ENCODE peak calls at places on chromosomes 13 and 19, in eight cellular contexts. K is retinal pigment epithelial cell, N is PC-3, M is heart right ventricle, V is Peyer's patch, T is uterus, B is fibroblast of the aortic adventitia, F is cardiac fibroblast. C is an unnamed sample.

GRCh38 chr19:49849433-49850220 is 1.3 kb upstream of the PTOV1 start:
- DNase-seq in N (no peak), T (no peak), B (no peak), F (no peak), M (no peak), K (no peak), V (no peak), C (no peak)

GRCh38 chr13:83563499-83563898 is 318.8 kb downstream of the SLITRK1 start:
- DNase-seq in M (no peak), T (no peak), F (no peak), B (no peak), V (no peak), K (no peak), N (no peak), C (no peak)

GRCh38 chr19:2478324-2478755 is 2.4 kb downstream of the GADD45B start:
- DNase-seq in K (no peak), V (peak), F (peak), N (peak), M (peak), T (peak), B (peak), C (peak)

GRCh38 chr13:46354143-46355087 is 32.6 kb downstream of the RUBCNL start:
- DNase-seq in T (no peak), M (no peak), V (no peak), F (peak), B (peak), K (peak), N (peak), C (no peak)

GRCh38 chr13:42114912-42115311 is 66.5 kb downstream of the DGKH start:
- DNase-seq in N (peak), B (no peak), V (no peak), F (no peak), T (no peak), M (no peak), K (no peak), C (no peak)

GRCh38 chr19:1526066-1526778 is 2.3 kb downstream of the PLK5 start:
- DNase-seq in T (no peak), K (no peak), F (no peak), M (no peak), B (no peak), N (no peak), V (no peak), C (no peak)

GRCh38 chr13:40102854-40103253 is 447.4 kb downstream of the COG6 start:
- DNase-seq in N (peak), T (peak), K (peak), F (peak), B (peak), M (no peak), V (no peak), C (no peak)

GRCh38 chr19:51799998-51800848 is 5.3 kb downstream of the FPR3 start:
- DNase-seq in T (peak), K (no peak), N (no peak), V (no peak), F (peak), M (peak), B (peak), C (peak)

GRCh38 chr13:47831265-47831664 is 169.8 kb downstream of the SUCLA2 start:
- DNase-seq in V (no peak), B (peak), M (no peak), N (no peak), F (peak), K (no peak), T (no peak), C (no peak)

GRCh38 chr13:94232956-94233355 is 246.5 kb downstream of the DCT start:
- DNase-seq in M (no peak), B (peak), T (no peak), V (no peak), K (no peak), F (peak), N (no peak), C (no peak)

GRCh38 chr19:55080915-55081772 is 5.5 kb downstream of the EPS8L1 start:
- DNase-seq in V (peak), F (peak), M (peak), K (no peak), B (peak), N (no peak), T (peak), C (no peak)

GRCh38 chr13:65378943-65379519 is 1851.1 kb downstream of the PCDH9 start:
- DNase-seq in M (no peak), T (no peak), B (peak), F (peak), N (peak), V (no peak), K (peak), C (no peak)

GRCh38 chr13:59047546-59047945 is 1116.2 kb downstream of the DIAPH3 start:
- DNase-seq in V (no peak), B (no peak), F (no peak), N (no peak), K (no peak), T (no peak), M (no peak), C (no peak)

GRCh38 chr13:99702687-99703319 is 201.5 kb downstream of the TM9SF2 start:
- DNase-seq in V (no peak), F (no peak), M (no peak), K (no peak), B (no peak), T (no peak), N (no peak), C (no peak)

GRCh38 chr19:40549007-40549708 is 27.5 kb upstream of the SHKBP1 start:
- DNase-seq in F (peak), K (peak), M (peak), B (peak), N (peak), V (peak), T (peak), C (no peak)

GRCh38 chr13:33213797-33214196 is 71.8 kb downstream of the STARD13 start:
- DNase-seq in N (no peak), B (no peak), F (peak), V (no peak), M (no peak), T (no peak), K (no peak), C (no peak)

GRCh38 chr13:28475916-28476725 is 18.8 kb downstream of the FLT1 start:
- DNase-seq in T (no peak), V (no peak), M (no peak), B (peak), F (peak), K (peak), N (peak), C (no peak)

GRCh38 chr19:32351807-32352630 is 6.6 kb downstream of the ZNF507 start:
- DNase-seq in V (no peak), M (no peak), T (no peak), B (peak), N (peak), K (no peak), F (peak), C (no peak)

GRCh38 chr13:75393839-75394238 is 88.1 kb downstream of the TBC1D4 start:
- DNase-seq in M (no peak), K (no peak), B (no peak), V (no peak), F (no peak), T (no peak), N (no peak), C (no peak)

GRCh38 chr13:49399801-49400472 is 43.9 kb downstream of the CAB39L start:
- DNase-seq in B (no peak), M (no peak), N (peak), F (no peak), V (no peak), K (no peak), T (no peak), C (no peak)

GRCh38 chr13:48316826-48317510 is 13.4 kb downstream of the RB1 start:
- DNase-seq in M (no peak), B (no peak), N (no peak), V (no peak), T (no peak), F (no peak), K (no peak), C (no peak)

GRCh38 chr19:5501907-5502306 is 46.7 kb downstream of the ZNRF4 start:
- DNase-seq in K (no peak), N (no peak), M (no peak), F (no peak), T (no peak), V (no peak), B (no peak), C (no peak)

GRCh38 chr19:5504115-5504514 is 48.9 kb downstream of the ZNRF4 start:
- DNase-seq in N (peak), T (no peak), V (no peak), M (no peak), K (no peak), F (no peak), B (no peak), C (no peak)

GRCh38 chr19:5503598-5503997 is 48.4 kb downstream of the ZNRF4 start:
- DNase-seq in K (no peak), N (peak), B (no peak), F (no peak), V (no peak), M (no peak), T (no peak), C (no peak)

GRCh38 chr19:5507056-5507624 is 51.9 kb downstream of the ZNRF4 start:
- DNase-seq in F (no peak), M (no peak), V (no peak), B (no peak), N (no peak), T (no peak), K (no peak), C (no peak)
- TF ChIP-seq CTCF in F (no peak), M (no peak), V (no peak), B (no peak), N (no peak), T (no peak), K (no peak), C (no peak)

DNA sequence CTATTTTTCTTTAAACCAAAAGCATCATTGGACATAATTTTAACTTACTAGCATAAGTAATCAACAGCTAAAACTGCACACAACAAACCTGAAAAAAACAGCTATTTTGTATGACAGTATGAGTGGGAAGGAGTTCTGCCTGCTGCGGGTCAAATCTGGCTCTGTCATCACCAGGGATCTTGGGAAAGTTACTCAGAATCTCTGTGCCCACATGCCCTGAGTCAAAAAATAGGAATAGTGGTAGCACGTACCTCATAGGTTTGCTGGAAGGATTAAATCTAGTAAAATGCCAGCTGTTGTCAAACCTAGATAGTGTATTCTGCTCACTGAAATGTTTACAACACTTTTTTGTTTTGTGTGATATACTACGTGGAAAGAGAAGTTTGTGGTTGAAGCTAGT is 1.1 kb downstream of the CLN5 start:
- DNase-seq in M (no peak), B (peak), F (peak), V (no peak), N (peak), K (no peak), T (no peak), C (no peak)
- H3K4me3 ChIP-seq in M (peak), B (peak), F (peak), V (peak), N (peak), K (peak), T (peak), C (peak)

GRCh38 chr19:18425515-18426415 is 6.6 kb downstream of the SSBP4 start:
- DNase-seq in M (peak), B (peak), N (no peak), F (peak), V (no peak), T (peak), K (no peak), C (peak)
- TF ChIP-seq CTCF in M (no peak), B (peak), N (peak), F (peak), V (no peak), T (no peak), K (no peak), C (peak)

GRCh38 chr19:13163609-13164364 is 13.6 kb downstream of the IER2 start:
- DNase-seq in B (peak), N (peak), M (peak), F (peak), K (peak), T (peak), V (peak), C (peak)
- H3K4me3 ChIP-seq in B (peak), N (peak), M (peak), F (peak), K (peak), T (peak), V (peak), C (peak)

GRCh38 chr19:13152854-13153626 is 2.8 kb downstream of the IER2 start:
- DNase-seq in N (peak), B (peak), K (peak), V (peak), T (peak), M (peak), F (peak), C (peak)
- TF ChIP-seq CTCF in N (peak), B (no peak), K (peak), V (no peak), T (no peak), M (peak), F (no peak), C (peak)

DNA sequence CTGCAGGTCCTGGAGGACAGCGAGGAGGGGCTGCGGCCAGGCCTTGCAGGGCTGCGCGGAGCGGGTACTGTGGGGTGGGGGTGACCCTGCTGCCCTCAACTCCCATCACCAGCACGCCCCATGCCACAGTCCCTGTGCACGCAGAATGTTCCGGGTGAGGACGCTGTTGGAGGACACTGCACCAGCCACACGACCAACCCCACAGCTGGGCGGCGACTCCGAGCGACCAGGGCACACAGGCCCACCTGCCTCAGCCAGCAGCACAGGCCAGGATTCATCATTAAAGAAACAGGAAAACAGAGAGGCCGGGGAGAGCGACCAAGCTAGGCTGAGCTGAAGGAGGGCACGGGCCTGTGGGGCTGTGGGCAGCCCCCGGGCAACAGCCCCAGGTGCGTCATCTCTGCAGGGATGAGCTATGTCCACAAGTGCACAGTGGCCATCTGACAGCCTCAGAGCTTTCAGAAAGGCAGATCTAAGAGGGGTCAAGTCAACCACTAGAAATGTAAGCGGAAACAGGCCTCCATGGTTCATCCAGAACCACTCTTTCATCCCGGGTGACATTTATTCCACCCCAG is 1.6 kb downstream of the GAS6 start:
- DNase-seq in V (peak), M (peak), N (no peak), F (no peak), T (peak), K (no peak), B (no peak), C (peak)
- H3K4me3 ChIP-seq in V (peak), M (peak), N (peak), F (peak), T (peak), K (peak), B (peak), C (peak)

C was measured in tibial artery.